ENCODE peak calls at places on chromosomes 1 and 21, in six cellular contexts. A is transverse colon, H is SK-N-SH, I is Panc1, P is HCT116, D is breast epithelium. V is an unnamed sample. For H3K9me3, the result is how much of the 10 kb centered on the place peaks cover.

GRCh38 chr1:214018605-214019268 is 31.0 kb downstream of the PROX1 start:
- DNase-seq in A (no peak), H (no peak), I (no peak), P (no peak), D (no peak), V (no peak)

GRCh38 chr1:27959792-27960603 is at the start of gene XKR8:
- DNase-seq in A (peak), H (no peak), I (no peak), P (peak), D (peak), V (peak)

GRCh38 chr1:41323243-41323642 is 38.0 kb upstream of the FOXO6 start:
- DNase-seq in A (no peak), H (no peak), I (no peak), P (no peak), D (no peak), V (peak)

GRCh38 chr1:161473363-161473762 is 31.9 kb upstream of the FCGR2A start:
- DNase-seq in A (no peak), H (no peak), I (no peak), P (no peak), D (no peak), V (no peak)

GRCh38 chr1:18090636-18091035 is 17.0 kb upstream of the IGSF21 start:
- DNase-seq in A (no peak), H (no peak), I (no peak), P (no peak), D (no peak), V (no peak)

GRCh38 chr1:223129229-223129851 is 13.7 kb downstream of the TLR5 start:
- DNase-seq in A (peak), H (peak), I (no peak), P (no peak), D (no peak), V (peak)

GRCh38 chr1:173590557-173590956 is 12.3 kb downstream of the SLC9C2 start:
- DNase-seq in A (no peak), H (no peak), I (peak), P (no peak), D (no peak), V (no peak)

GRCh38 chr21:29360799-29361765 is 62.4 kb downstream of the BACH1 start:
- DNase-seq in A (no peak), H (no peak), I (no peak), P (no peak), D (no peak), V (no peak)

GRCh38 chr1:64941466-64942117 is 24.8 kb downstream of the JAK1 start:
- DNase-seq in A (no peak), H (no peak), I (no peak), P (no peak), D (no peak), V (no peak)

GRCh38 chr1:64680601-64681000 is 64.3 kb upstream of the RAVER2 start:
- DNase-seq in A (no peak), H (no peak), I (no peak), P (no peak), D (no peak), V (no peak)

GRCh38 chr1:14215151-14215550 is 383.3 kb upstream of the KAZN start:
- DNase-seq in A (no peak), H (no peak), I (no peak), P (no peak), D (no peak), V (no peak)

GRCh38 chr1:163315773-163316374 is 5.9 kb upstream of the NUF2 start:
- DNase-seq in A (peak), H (peak), I (no peak), P (no peak), D (no peak), V (no peak)

GRCh38 chr21:29299046-29299905 is 554 bp downstream of the BACH1 start:
- DNase-seq in A (peak), H (no peak), I (no peak), P (no peak), D (peak), V (peak)

GRCh38 chr1:81801032-81801833 is 499 bp downstream of the ADGRL2 start:
- DNase-seq in A (peak), H (peak), I (peak), P (no peak), D (peak), V (peak)

GRCh38 chr1:43207229-43207853 is 35.2 kb downstream of the CFAP57 start:
- DNase-seq in A (no peak), H (no peak), I (peak), P (peak), D (no peak), V (no peak)

GRCh38 chr1:29355375-29355774 is 119.1 kb downstream of the PTPRU start:
- DNase-seq in A (no peak), H (no peak), I (no peak), P (no peak), D (no peak), V (no peak)

GRCh38 chr21:41166947-41167346 is 1.0 kb upstream of the BACE2 start:
- DNase-seq in A (no peak), H (peak), I (no peak), P (no peak), D (peak), V (no peak)

DNA sequence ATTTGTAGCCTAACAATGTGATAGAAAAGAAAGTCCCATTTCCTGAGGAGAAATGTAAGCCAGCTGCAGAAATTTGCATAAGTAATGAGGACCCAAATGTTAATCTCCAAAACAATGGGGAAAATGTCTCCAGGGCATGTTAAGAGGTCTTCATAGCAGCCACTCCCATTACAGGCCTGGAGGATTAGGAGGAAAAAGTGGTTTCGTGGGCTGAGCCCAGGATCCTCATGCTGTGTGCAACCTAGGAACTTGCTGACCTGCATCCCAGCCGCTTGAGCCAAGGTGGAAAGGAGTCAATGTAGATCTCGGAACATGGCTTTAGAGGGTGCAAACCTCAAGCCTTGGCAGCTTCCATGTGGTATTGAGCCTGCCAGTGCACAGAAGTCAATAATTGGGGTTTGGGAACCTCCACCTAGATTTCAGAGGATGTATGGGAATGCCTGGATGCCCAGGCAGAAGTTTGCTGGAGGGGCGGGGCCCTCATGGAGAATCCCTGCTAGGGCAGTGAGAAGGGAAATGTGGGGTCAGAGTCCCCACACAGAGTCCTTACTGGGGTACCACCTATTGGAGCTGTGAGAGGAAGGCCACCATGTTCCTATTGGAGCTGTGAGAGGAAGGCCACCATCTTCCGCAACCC is 14.2 kb upstream of the F13B start:
- DNase-seq in A (no peak), H (no peak), I (no peak), P (no peak), D (no peak), V (no peak)
- H3K9me3 ChIP-seq in A (under half), H (under half), I (under half), P (under half), D (under half), V (under half)

GRCh38 chr1:201624741-201625646 is 86.1 kb downstream of the NAV1 start:
- DNase-seq in A (no peak), H (no peak), I (no peak), P (no peak), D (no peak), V (no peak)
- TF ChIP-seq POLR2AphosphoS5 in A (peak), H (peak), I (no peak), P (no peak), D (no peak), V (no peak)

DNA sequence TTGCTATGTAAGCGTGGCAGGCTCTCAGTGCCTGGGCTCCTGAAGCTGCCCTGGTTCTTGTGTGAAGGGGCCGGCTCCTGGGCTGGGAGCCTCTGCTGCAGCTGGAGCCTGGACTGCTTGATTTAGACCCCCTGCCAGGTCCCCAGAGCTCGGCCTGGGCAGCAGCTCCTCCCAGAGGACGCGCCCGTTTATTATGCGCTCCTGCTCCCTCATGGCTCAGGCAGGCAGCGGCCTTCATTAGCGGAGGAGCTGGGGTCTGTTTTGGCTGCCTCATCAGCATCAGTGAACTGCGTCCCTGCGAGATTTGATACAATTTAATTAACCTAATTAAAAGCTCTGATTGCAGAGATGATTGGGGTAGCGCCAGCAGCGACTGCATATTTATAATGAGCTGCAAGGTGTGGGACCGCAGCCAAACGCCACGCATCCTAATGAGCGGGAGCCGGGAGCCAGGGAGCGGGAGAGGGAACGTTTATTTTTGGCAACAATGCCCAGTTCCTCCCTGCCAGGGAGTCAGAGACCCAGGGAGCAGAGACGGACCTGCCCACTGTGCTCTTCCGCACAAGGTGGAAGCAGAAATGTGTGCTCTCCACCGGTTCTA is 16.6 kb downstream of the UTP11 start:
- DNase-seq in A (no peak), H (peak), I (no peak), P (no peak), D (no peak), V (no peak)
- TF ChIP-seq CTCF in A (no peak), H (no peak), I (no peak), P (no peak), D (no peak), V (no peak)

GRCh38 chr21:46581780-46582307 is 23.0 kb downstream of the S100B start:
- DNase-seq in A (no peak), H (no peak), I (no peak), P (no peak), D (no peak), V (no peak)
- H3K9me3 ChIP-seq in A (under half), H (under half), I (under half), P (under half), D (under half), V (under half)

DNA sequence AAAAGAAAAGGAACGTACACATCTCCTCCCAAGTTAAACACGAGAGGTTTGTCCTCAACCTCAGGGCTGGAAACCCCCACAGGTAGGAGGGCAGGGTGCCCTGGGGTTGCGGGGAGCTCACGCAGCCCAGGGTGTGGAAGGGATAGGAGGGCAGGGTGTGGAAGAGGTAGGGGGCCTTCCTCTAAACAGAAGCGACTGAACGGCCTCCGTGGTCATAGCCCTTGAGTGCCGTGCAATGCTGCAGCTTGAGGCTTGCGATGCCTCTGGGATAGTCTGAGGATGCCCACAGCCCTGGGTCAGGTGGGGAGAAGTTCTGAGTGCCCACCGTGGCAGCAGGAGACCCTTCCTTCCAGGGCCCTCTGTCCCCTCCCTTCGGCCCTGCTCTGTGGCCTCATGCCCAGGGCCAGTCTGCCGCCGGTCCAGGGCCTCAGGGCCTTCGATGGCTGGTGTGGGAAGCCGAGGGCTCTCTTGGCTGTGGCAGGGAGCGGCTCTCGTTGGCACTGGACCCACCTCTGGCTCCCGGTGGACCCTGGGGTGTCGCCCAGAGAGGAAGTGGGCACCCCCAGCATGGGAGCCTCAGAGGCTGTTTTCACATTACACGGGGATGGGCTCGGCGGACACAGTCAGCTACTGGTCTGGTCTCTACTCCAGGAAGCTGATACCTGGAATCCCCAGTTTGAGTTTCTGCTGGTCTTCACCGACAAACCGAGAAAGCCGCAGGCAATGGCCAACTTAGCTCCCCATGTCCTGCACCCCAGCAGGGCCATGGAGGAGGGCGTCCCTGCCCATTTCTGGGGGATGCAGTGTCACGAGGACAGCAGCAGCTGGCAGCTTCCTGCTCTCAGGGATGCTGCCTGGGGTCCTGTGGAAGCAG is 6.4 kb upstream of the CDK11B start:
- DNase-seq in A (no peak), H (peak), I (no peak), P (no peak), D (no peak), V (no peak)
- TF ChIP-seq POLR2AphosphoS5 in A (no peak), H (no peak), I (no peak), P (no peak), D (no peak), V (no peak)

GRCh38 chr1:168438626-168439025 is 105.2 kb downstream of the XCL2 start:
- DNase-seq in A (no peak), H (no peak), I (no peak), P (no peak), D (no peak), V (no peak)
- TF ChIP-seq CTCF in A (no peak), H (no peak), I (no peak), P (no peak), D (no peak), V (no peak)

DNA sequence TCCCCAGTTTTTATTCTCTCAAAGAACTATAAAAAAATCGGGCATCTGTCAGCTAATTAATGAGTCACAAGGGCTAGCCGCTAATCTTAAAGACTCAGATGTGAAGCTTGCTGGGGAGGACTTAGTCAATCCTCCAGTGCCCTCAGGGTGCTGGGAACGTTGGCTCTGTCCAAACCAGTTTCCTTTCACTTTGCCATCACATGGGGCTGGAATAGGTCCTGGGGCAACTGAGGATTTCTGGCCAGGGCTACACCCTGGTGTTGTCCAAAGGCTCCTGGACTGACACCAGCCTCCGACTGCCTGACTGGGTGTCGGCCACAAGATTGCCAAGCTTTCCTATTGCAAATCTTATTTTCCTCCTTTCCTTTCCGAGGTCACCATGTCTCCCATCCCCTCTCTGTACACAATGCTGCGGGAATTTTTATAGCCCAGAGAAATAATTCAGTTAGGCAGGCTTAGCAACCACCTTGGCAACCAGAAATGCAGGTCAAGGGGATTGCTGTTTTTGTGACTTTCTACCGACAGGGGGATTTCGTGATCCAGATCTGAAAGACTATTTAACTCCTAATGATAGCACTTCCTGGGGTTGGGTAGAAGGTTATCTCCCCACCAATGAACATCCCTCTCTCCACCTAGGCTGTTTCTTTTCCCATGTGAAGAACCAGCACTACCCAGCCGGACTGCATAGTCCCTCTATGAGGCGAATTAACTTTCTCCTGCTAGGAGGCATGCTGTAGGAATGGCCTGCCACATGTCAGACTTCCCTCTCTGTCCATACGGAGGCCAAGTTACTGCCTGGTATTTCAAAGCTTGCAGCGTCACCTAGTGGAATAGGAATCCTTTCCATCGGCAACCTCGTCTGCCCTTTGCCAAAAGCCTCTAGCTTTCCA is 29.9 kb upstream of the CTBS start:
- DNase-seq in A (no peak), H (no peak), I (peak), P (peak), D (peak), V (peak)
- H3K9me3 ChIP-seq in A (under half), H (under half), I (under half), P (under half), D (under half), V (under half)

DNA sequence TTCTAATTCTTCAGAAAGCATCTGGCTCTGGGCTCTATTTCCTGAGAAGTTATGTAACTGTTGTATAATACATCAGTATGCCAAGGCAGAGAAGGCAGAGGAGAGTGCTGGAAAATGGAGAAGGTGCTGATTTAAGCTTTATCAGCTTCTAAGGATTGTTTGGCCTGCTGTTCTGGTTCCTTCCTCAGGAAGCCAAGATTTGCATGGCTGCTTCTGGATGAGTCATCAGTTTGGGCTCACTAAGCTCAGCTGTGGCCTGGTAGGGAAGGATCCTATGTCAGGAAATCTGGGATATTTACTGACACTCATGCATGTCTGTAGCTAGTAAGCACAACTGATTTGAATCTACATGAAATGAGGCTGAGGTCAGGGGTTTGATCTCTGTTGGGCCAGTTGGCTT is 73.2 kb upstream of the ADGRL4 start:
- DNase-seq in A (no peak), H (no peak), I (no peak), P (peak), D (no peak), V (no peak)
- TF ChIP-seq POLR2AphosphoS5 in A (no peak), H (no peak), I (no peak), P (no peak), D (no peak), V (no peak)

V was measured in prostate gland.